ENCODE peak calls at places on chromosomes 1 and 21, in nine cellular contexts. One of them, this sample, is unnamed.

GRCh38 chr1:87684194-87684593 is 355.5 kb downstream of the LMO4 start:
- DNase-seq in neural crest cell: no peak
- DNase-seq in HEK293T: peak
- DNase-seq in pulmonary artery endothelial cell: no peak
- DNase-seq in brain microvascular endothelial cell: no peak
- DNase-seq in bronchial epithelial cell: peak
- DNase-seq in memory B cell: no peak
- DNase-seq in activated T-helper 2 cell treated with anti-CD3 and anti-CD28 coated beads, Interferon-gamma antibody, Interleukin-2, Interleukin-4, amounts not matched to agents 10 μg/mL and 5 μg/mL and 100 μg/mL, durations not matched to agents 14 hours and 24 hours and 36 hours: no peak
- DNase-seq in RPMI8226: no peak
- DNase-seq in this sample: no peak

GRCh38 chr1:110233861-110234260 is 23.7 kb downstream of the KCNC4 start:
- DNase-seq in HEK293T: no peak
- DNase-seq in brain microvascular endothelial cell: no peak
- DNase-seq in neural crest cell: no peak
- DNase-seq in pulmonary artery endothelial cell: no peak
- DNase-seq in memory B cell: no peak
- DNase-seq in activated T-helper 2 cell treated with anti-CD3 and anti-CD28 coated beads, Interferon-gamma antibody, Interleukin-2, Interleukin-4, amounts not matched to agents 10 μg/mL and 5 μg/mL and 100 μg/mL, durations not matched to agents 14 hours and 24 hours and 36 hours: no peak
- DNase-seq in RPMI8226: no peak
- DNase-seq in bronchial epithelial cell: no peak
- DNase-seq in this sample: no peak

GRCh38 chr1:204286841-204287387 is 72.8 kb downstream of the PLEKHA6 start:
- DNase-seq in brain microvascular endothelial cell: no peak
- DNase-seq in memory B cell: peak
- DNase-seq in pulmonary artery endothelial cell: no peak
- DNase-seq in neural crest cell: no peak
- DNase-seq in RPMI8226: peak
- DNase-seq in activated T-helper 2 cell treated with anti-CD3 and anti-CD28 coated beads, Interferon-gamma antibody, Interleukin-2, Interleukin-4, amounts not matched to agents 10 μg/mL and 5 μg/mL and 100 μg/mL, durations not matched to agents 14 hours and 24 hours and 36 hours: peak
- DNase-seq in HEK293T: no peak
- DNase-seq in bronchial epithelial cell: no peak
- DNase-seq in this sample: no peak

GRCh38 chr1:52571783-52572182 is 18.9 kb upstream of the TUT4 start:
- DNase-seq in memory B cell: no peak
- DNase-seq in HEK293T: no peak
- DNase-seq in activated T-helper 2 cell treated with anti-CD3 and anti-CD28 coated beads, Interferon-gamma antibody, Interleukin-2, Interleukin-4, amounts not matched to agents 10 μg/mL and 5 μg/mL and 100 μg/mL, durations not matched to agents 14 hours and 24 hours and 36 hours: no peak
- DNase-seq in neural crest cell: no peak
- DNase-seq in pulmonary artery endothelial cell: no peak
- DNase-seq in bronchial epithelial cell: no peak
- DNase-seq in RPMI8226: peak
- DNase-seq in brain microvascular endothelial cell: no peak
- DNase-seq in this sample: no peak

GRCh38 chr21:31262728-31263127 is 81.3 kb downstream of the TIAM1 start:
- DNase-seq in bronchial epithelial cell: no peak
- DNase-seq in activated T-helper 2 cell treated with anti-CD3 and anti-CD28 coated beads, Interferon-gamma antibody, Interleukin-2, Interleukin-4, amounts not matched to agents 10 μg/mL and 5 μg/mL and 100 μg/mL, durations not matched to agents 14 hours and 24 hours and 36 hours: no peak
- DNase-seq in RPMI8226: no peak
- DNase-seq in memory B cell: no peak
- DNase-seq in neural crest cell: no peak
- DNase-seq in pulmonary artery endothelial cell: no peak
- DNase-seq in brain microvascular endothelial cell: no peak
- DNase-seq in HEK293T: no peak
- DNase-seq in this sample: no peak

GRCh38 chr1:45243476-45244343 is 37.3 kb upstream of the ZSWIM5 start:
- DNase-seq in RPMI8226: no peak
- DNase-seq in brain microvascular endothelial cell: peak
- DNase-seq in activated T-helper 2 cell treated with anti-CD3 and anti-CD28 coated beads, Interferon-gamma antibody, Interleukin-2, Interleukin-4, amounts not matched to agents 10 μg/mL and 5 μg/mL and 100 μg/mL, durations not matched to agents 14 hours and 24 hours and 36 hours: no peak
- DNase-seq in bronchial epithelial cell: no peak
- DNase-seq in pulmonary artery endothelial cell: no peak
- DNase-seq in memory B cell: no peak
- DNase-seq in neural crest cell: no peak
- DNase-seq in HEK293T: no peak
- DNase-seq in this sample: no peak

GRCh38 chr1:3504151-3504822 is 49.8 kb downstream of the ARHGEF16 start:
- DNase-seq in activated T-helper 2 cell treated with anti-CD3 and anti-CD28 coated beads, Interferon-gamma antibody, Interleukin-2, Interleukin-4, amounts not matched to agents 10 μg/mL and 5 μg/mL and 100 μg/mL, durations not matched to agents 14 hours and 24 hours and 36 hours: no peak
- DNase-seq in bronchial epithelial cell: peak
- DNase-seq in neural crest cell: no peak
- DNase-seq in memory B cell: no peak
- DNase-seq in HEK293T: no peak
- DNase-seq in brain microvascular endothelial cell: peak
- DNase-seq in RPMI8226: no peak
- DNase-seq in pulmonary artery endothelial cell: peak
- DNase-seq in this sample: peak

GRCh38 chr1:116847688-116848531 is 61.8 kb upstream of the PTGFRN start:
- DNase-seq in pulmonary artery endothelial cell: peak
- DNase-seq in memory B cell: no peak
- DNase-seq in HEK293T: no peak
- DNase-seq in brain microvascular endothelial cell: peak
- DNase-seq in neural crest cell: no peak
- DNase-seq in bronchial epithelial cell: peak
- DNase-seq in RPMI8226: no peak
- DNase-seq in activated T-helper 2 cell treated with anti-CD3 and anti-CD28 coated beads, Interferon-gamma antibody, Interleukin-2, Interleukin-4, amounts not matched to agents 10 μg/mL and 5 μg/mL and 100 μg/mL, durations not matched to agents 14 hours and 24 hours and 36 hours: no peak
- DNase-seq in this sample: no peak

GRCh38 chr1:19219451-19219850 is 9.4 kb upstream of the UBR4 start:
- DNase-seq in HEK293T: no peak
- DNase-seq in memory B cell: no peak
- DNase-seq in neural crest cell: no peak
- DNase-seq in bronchial epithelial cell: no peak
- DNase-seq in brain microvascular endothelial cell: no peak
- DNase-seq in pulmonary artery endothelial cell: no peak
- DNase-seq in activated T-helper 2 cell treated with anti-CD3 and anti-CD28 coated beads, Interferon-gamma antibody, Interleukin-2, Interleukin-4, amounts not matched to agents 10 μg/mL and 5 μg/mL and 100 μg/mL, durations not matched to agents 14 hours and 24 hours and 36 hours: no peak
- DNase-seq in RPMI8226: no peak
- DNase-seq in this sample: no peak

GRCh38 chr1:85307987-85308836 is 31.8 kb upstream of the BCL10 start:
- DNase-seq in pulmonary artery endothelial cell: peak
- DNase-seq in memory B cell: peak
- DNase-seq in HEK293T: peak
- DNase-seq in brain microvascular endothelial cell: peak
- DNase-seq in activated T-helper 2 cell treated with anti-CD3 and anti-CD28 coated beads, Interferon-gamma antibody, Interleukin-2, Interleukin-4, amounts not matched to agents 10 μg/mL and 5 μg/mL and 100 μg/mL, durations not matched to agents 14 hours and 24 hours and 36 hours: peak
- DNase-seq in RPMI8226: peak
- DNase-seq in neural crest cell: peak
- DNase-seq in bronchial epithelial cell: peak
- DNase-seq in this sample: peak

GRCh38 chr1:116508984-116509980 is 61.5 kb downstream of the CD58 start:
- DNase-seq in brain microvascular endothelial cell: peak
- DNase-seq in memory B cell: no peak
- DNase-seq in activated T-helper 2 cell treated with anti-CD3 and anti-CD28 coated beads, Interferon-gamma antibody, Interleukin-2, Interleukin-4, amounts not matched to agents 10 μg/mL and 5 μg/mL and 100 μg/mL, durations not matched to agents 14 hours and 24 hours and 36 hours: no peak
- DNase-seq in HEK293T: no peak
- DNase-seq in RPMI8226: no peak
- DNase-seq in bronchial epithelial cell: peak
- DNase-seq in pulmonary artery endothelial cell: no peak
- DNase-seq in neural crest cell: no peak
- DNase-seq in this sample: peak

GRCh38 chr1:211589782-211590721 is 11.1 kb upstream of the SLC30A1 start:
- DNase-seq in brain microvascular endothelial cell: peak
- DNase-seq in neural crest cell: no peak
- DNase-seq in activated T-helper 2 cell treated with anti-CD3 and anti-CD28 coated beads, Interferon-gamma antibody, Interleukin-2, Interleukin-4, amounts not matched to agents 10 μg/mL and 5 μg/mL and 100 μg/mL, durations not matched to agents 14 hours and 24 hours and 36 hours: no peak
- DNase-seq in RPMI8226: no peak
- DNase-seq in memory B cell: no peak
- DNase-seq in bronchial epithelial cell: peak
- DNase-seq in HEK293T: no peak
- DNase-seq in pulmonary artery endothelial cell: no peak
- DNase-seq in this sample: peak

GRCh38 chr1:22710688-22711024 is at the start of gene EPHB2:
- DNase-seq in memory B cell: no peak
- DNase-seq in pulmonary artery endothelial cell: no peak
- DNase-seq in RPMI8226: peak
- DNase-seq in bronchial epithelial cell: no peak
- DNase-seq in brain microvascular endothelial cell: no peak
- DNase-seq in activated T-helper 2 cell treated with anti-CD3 and anti-CD28 coated beads, Interferon-gamma antibody, Interleukin-2, Interleukin-4, amounts not matched to agents 10 μg/mL and 5 μg/mL and 100 μg/mL, durations not matched to agents 14 hours and 24 hours and 36 hours: no peak
- DNase-seq in HEK293T: peak
- DNase-seq in neural crest cell: peak
- DNase-seq in this sample: no peak

GRCh38 chr1:10078494-10078893 is 45.7 kb downstream of the UBE4B start:
- DNase-seq in brain microvascular endothelial cell: no peak
- DNase-seq in bronchial epithelial cell: no peak
- DNase-seq in RPMI8226: no peak
- DNase-seq in pulmonary artery endothelial cell: no peak
- DNase-seq in activated T-helper 2 cell treated with anti-CD3 and anti-CD28 coated beads, Interferon-gamma antibody, Interleukin-2, Interleukin-4, amounts not matched to agents 10 μg/mL and 5 μg/mL and 100 μg/mL, durations not matched to agents 14 hours and 24 hours and 36 hours: no peak
- DNase-seq in memory B cell: no peak
- DNase-seq in HEK293T: no peak
- DNase-seq in neural crest cell: no peak
- DNase-seq in this sample: no peak

GRCh38 chr1:30615076-30615795 is 108.1 kb downstream of the MATN1 start:
- DNase-seq in brain microvascular endothelial cell: no peak
- DNase-seq in RPMI8226: no peak
- DNase-seq in pulmonary artery endothelial cell: no peak
- DNase-seq in activated T-helper 2 cell treated with anti-CD3 and anti-CD28 coated beads, Interferon-gamma antibody, Interleukin-2, Interleukin-4, amounts not matched to agents 10 μg/mL and 5 μg/mL and 100 μg/mL, durations not matched to agents 14 hours and 24 hours and 36 hours: no peak
- DNase-seq in HEK293T: no peak
- DNase-seq in neural crest cell: no peak
- DNase-seq in bronchial epithelial cell: peak
- DNase-seq in memory B cell: no peak
- DNase-seq in this sample: peak

GRCh38 chr1:195738971-195739650 is 869.1 kb downstream of the KCNT2 start:
- DNase-seq in RPMI8226: no peak
- DNase-seq in memory B cell: no peak
- DNase-seq in neural crest cell: no peak
- DNase-seq in bronchial epithelial cell: no peak
- DNase-seq in pulmonary artery endothelial cell: no peak
- DNase-seq in activated T-helper 2 cell treated with anti-CD3 and anti-CD28 coated beads, Interferon-gamma antibody, Interleukin-2, Interleukin-4, amounts not matched to agents 10 μg/mL and 5 μg/mL and 100 μg/mL, durations not matched to agents 14 hours and 24 hours and 36 hours: no peak
- DNase-seq in HEK293T: no peak
- DNase-seq in brain microvascular endothelial cell: no peak
- DNase-seq in this sample: no peak

GRCh38 chr1:101288491-101288944 is 51.7 kb downstream of the S1PR1 start:
- DNase-seq in RPMI8226: peak
- DNase-seq in neural crest cell: peak
- DNase-seq in memory B cell: peak
- DNase-seq in brain microvascular endothelial cell: peak
- DNase-seq in HEK293T: peak
- DNase-seq in bronchial epithelial cell: peak
- DNase-seq in activated T-helper 2 cell treated with anti-CD3 and anti-CD28 coated beads, Interferon-gamma antibody, Interleukin-2, Interleukin-4, amounts not matched to agents 10 μg/mL and 5 μg/mL and 100 μg/mL, durations not matched to agents 14 hours and 24 hours and 36 hours: peak
- DNase-seq in pulmonary artery endothelial cell: peak
- DNase-seq in this sample: peak

GRCh38 chr1:99456536-99456935 is 189.4 kb upstream of the PALMD start:
- DNase-seq in activated T-helper 2 cell treated with anti-CD3 and anti-CD28 coated beads, Interferon-gamma antibody, Interleukin-2, Interleukin-4, amounts not matched to agents 10 μg/mL and 5 μg/mL and 100 μg/mL, durations not matched to agents 14 hours and 24 hours and 36 hours: no peak
- DNase-seq in HEK293T: no peak
- DNase-seq in memory B cell: no peak
- DNase-seq in pulmonary artery endothelial cell: no peak
- DNase-seq in brain microvascular endothelial cell: peak
- DNase-seq in RPMI8226: no peak
- DNase-seq in neural crest cell: no peak
- DNase-seq in bronchial epithelial cell: no peak
- DNase-seq in this sample: no peak

GRCh38 chr1:57868895-57869294 is 445.0 kb upstream of the DAB1 start:
- DNase-seq in memory B cell: no peak
- DNase-seq in HEK293T: no peak
- DNase-seq in neural crest cell: no peak
- DNase-seq in bronchial epithelial cell: no peak
- DNase-seq in RPMI8226: no peak
- DNase-seq in activated T-helper 2 cell treated with anti-CD3 and anti-CD28 coated beads, Interferon-gamma antibody, Interleukin-2, Interleukin-4, amounts not matched to agents 10 μg/mL and 5 μg/mL and 100 μg/mL, durations not matched to agents 14 hours and 24 hours and 36 hours: no peak
- DNase-seq in pulmonary artery endothelial cell: no peak
- DNase-seq in brain microvascular endothelial cell: no peak
- DNase-seq in this sample: no peak

GRCh38 chr1:9399510-9400424 is 107.1 kb downstream of the SPSB1 start:
- DNase-seq in neural crest cell: no peak
- DNase-seq in HEK293T: no peak
- DNase-seq in RPMI8226: peak
- DNase-seq in bronchial epithelial cell: no peak
- DNase-seq in activated T-helper 2 cell treated with anti-CD3 and anti-CD28 coated beads, Interferon-gamma antibody, Interleukin-2, Interleukin-4, amounts not matched to agents 10 μg/mL and 5 μg/mL and 100 μg/mL, durations not matched to agents 14 hours and 24 hours and 36 hours: no peak
- DNase-seq in brain microvascular endothelial cell: no peak
- DNase-seq in memory B cell: no peak
- DNase-seq in pulmonary artery endothelial cell: peak
- DNase-seq in this sample: no peak

GRCh38 chr1:151998611-151999362 is 5.1 kb upstream of the S100A10 start:
- DNase-seq in HEK293T: no peak
- DNase-seq in bronchial epithelial cell: peak
- DNase-seq in neural crest cell: no peak
- DNase-seq in RPMI8226: no peak
- DNase-seq in brain microvascular endothelial cell: no peak
- DNase-seq in pulmonary artery endothelial cell: no peak
- DNase-seq in activated T-helper 2 cell treated with anti-CD3 and anti-CD28 coated beads, Interferon-gamma antibody, Interleukin-2, Interleukin-4, amounts not matched to agents 10 μg/mL and 5 μg/mL and 100 μg/mL, durations not matched to agents 14 hours and 24 hours and 36 hours: no peak
- DNase-seq in memory B cell: no peak
- DNase-seq in this sample: peak

GRCh38 chr1:98034505-98034904 is 113.7 kb upstream of the DPYD start:
- DNase-seq in pulmonary artery endothelial cell: no peak
- DNase-seq in brain microvascular endothelial cell: no peak
- DNase-seq in activated T-helper 2 cell treated with anti-CD3 and anti-CD28 coated beads, Interferon-gamma antibody, Interleukin-2, Interleukin-4, amounts not matched to agents 10 μg/mL and 5 μg/mL and 100 μg/mL, durations not matched to agents 14 hours and 24 hours and 36 hours: no peak
- DNase-seq in memory B cell: no peak
- DNase-seq in neural crest cell: no peak
- DNase-seq in HEK293T: no peak
- DNase-seq in RPMI8226: no peak
- DNase-seq in bronchial epithelial cell: no peak
- DNase-seq in this sample: peak

GRCh38 chr1:93817819-93818569 is 61.0 kb downstream of the DNTTIP2 start:
- DNase-seq in activated T-helper 2 cell treated with anti-CD3 and anti-CD28 coated beads, Interferon-gamma antibody, Interleukin-2, Interleukin-4, amounts not matched to agents 10 μg/mL and 5 μg/mL and 100 μg/mL, durations not matched to agents 14 hours and 24 hours and 36 hours: no peak
- DNase-seq in neural crest cell: no peak
- DNase-seq in pulmonary artery endothelial cell: no peak
- DNase-seq in HEK293T: no peak
- DNase-seq in memory B cell: no peak
- DNase-seq in bronchial epithelial cell: peak
- DNase-seq in brain microvascular endothelial cell: no peak
- DNase-seq in RPMI8226: no peak
- DNase-seq in this sample: no peak

GRCh38 chr1:3883194-3883920 is 16.7 kb downstream of the C1orf174 start:
- DNase-seq in brain microvascular endothelial cell: no peak
- DNase-seq in activated T-helper 2 cell treated with anti-CD3 and anti-CD28 coated beads, Interferon-gamma antibody, Interleukin-2, Interleukin-4, amounts not matched to agents 10 μg/mL and 5 μg/mL and 100 μg/mL, durations not matched to agents 14 hours and 24 hours and 36 hours: no peak
- DNase-seq in HEK293T: no peak
- DNase-seq in RPMI8226: no peak
- DNase-seq in memory B cell: no peak
- DNase-seq in bronchial epithelial cell: no peak
- DNase-seq in pulmonary artery endothelial cell: no peak
- DNase-seq in neural crest cell: no peak
- DNase-seq in this sample: no peak

This sample was measured in foreskin keratinocyte.